ENCODE peak calls at places on chromosomes 6 and 20, in six cellular contexts. P, S, A, I, B and U are unnamed samples.

GRCh38 chr20:33919653-33920052 is 74.1 kb upstream of the RALY start:
- DNase-seq in I (no peak), A (no peak), S (no peak), B (no peak), P (no peak), U (no peak)

GRCh38 chr6:73264446-73264845 is 1.4 kb upstream of the KHDC1 start:
- DNase-seq in A (no peak), B (no peak), I (no peak), S (no peak), P (no peak), U (no peak)

GRCh38 chr6:169363590-169363989 is 109.9 kb upstream of the THBS2 start:
- DNase-seq in B (no peak), I (no peak), P (peak; percentile 91), S (no peak), A (no peak), U (no peak)

GRCh38 chr6:135871296-135871695 is 19.8 kb downstream of the PDE7B start:
- DNase-seq in S (no peak), I (no peak), P (no peak), B (no peak), A (no peak), U (no peak)

GRCh38 chr20:32201296-32201976 is 6.1 kb downstream of the PLAGL2 start:
- DNase-seq in B (no peak), S (no peak), A (no peak), I (no peak), P (no peak), U (peak; percentile 54)

GRCh38 chr6:37209461-37210205 is 39.7 kb downstream of the PIM1 start:
- DNase-seq in I (no peak), P (no peak), A (no peak), B (no peak), S (no peak), U (no peak)

GRCh38 chr6:77063494-77063893 is 399.8 kb downstream of the HTR1B start:
- DNase-seq in S (no peak), B (no peak), P (no peak), A (no peak), I (no peak), U (no peak)

GRCh38 chr6:54291146-54291545 is 17.1 kb upstream of the TINAG start:
- DNase-seq in P (no peak), B (no peak), S (no peak), A (no peak), I (no peak), U (no peak)

DNA sequence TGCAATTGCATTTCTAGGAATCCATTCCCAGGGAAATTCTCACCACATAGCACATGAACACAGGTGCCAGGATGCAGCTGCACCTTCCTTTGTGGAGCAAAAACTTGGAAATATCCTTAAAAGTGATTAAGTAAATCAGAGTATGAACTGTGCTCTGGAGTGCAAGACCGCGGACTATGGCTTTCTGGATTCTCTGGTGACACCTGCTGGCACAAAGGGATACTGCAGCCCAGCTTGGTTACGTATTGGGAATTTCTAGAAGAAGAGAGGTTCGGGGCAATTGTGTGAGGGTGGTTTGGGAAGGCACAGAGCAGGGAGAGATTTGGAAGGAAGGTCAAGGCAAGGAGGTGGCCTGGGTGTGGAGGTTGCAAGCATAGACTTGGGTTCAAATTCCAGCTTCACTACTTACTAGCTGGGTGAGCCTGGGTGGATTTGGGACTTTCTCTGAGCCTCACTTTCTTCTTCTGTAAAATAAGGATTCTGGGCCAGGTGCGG is 15.9 kb upstream of the PEDS1 start:
- DNase-seq in I (peak; percentile 88), A (peak; percentile 90), B (peak; percentile 89), S (no peak), P (peak; percentile 89), U (peak; percentile 86)
- TF ChIP-seq POLR2AphosphoS5 in I (no peak), A (no peak), B (no peak), S (no peak), P (no peak), U (no peak)

DNA sequence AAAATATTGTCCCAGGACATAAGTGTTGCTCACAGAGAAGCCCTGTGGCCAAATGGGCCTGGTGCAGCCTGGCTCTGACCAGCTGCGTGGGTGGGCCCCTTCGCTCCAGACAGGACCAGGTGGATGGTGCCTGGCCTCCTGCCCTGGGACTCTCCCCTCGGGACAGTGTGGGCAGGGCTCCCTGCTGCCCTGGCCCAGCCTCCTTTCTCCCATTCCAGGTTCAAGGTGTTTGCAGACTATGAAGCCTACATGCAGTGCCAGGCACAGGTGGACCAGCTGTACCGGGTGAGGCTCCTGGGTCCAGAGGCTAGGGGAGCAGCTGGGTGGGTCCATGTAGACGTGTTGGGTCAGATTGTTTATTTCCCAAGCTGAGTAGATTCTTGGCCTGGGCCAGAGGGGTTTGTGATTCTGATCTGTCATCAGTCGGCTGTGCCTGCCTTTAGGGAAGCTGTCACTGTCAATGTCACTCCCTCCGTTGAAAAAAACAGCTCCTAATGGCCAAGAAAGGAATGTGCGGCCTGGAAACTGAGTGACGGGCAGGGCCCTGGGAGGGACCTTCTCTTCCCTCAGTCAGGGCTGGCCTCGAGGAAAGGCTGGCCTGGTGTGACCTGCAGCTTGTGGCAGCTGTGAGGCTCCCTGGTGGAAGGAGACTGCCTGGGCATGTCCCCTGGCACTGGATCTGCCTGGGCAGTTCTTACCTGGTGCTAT is 47.7 kb downstream of the PYGB start:
- DNase-seq in I (no peak), P (no peak), A (peak; percentile 72), B (peak; percentile 54), S (no peak), U (no peak)
- H3K4me1 ChIP-seq in I (peaks cover 36% of the 10 kb centered on the region), P (peaks cover 26% of the 10 kb centered on the region), A (peaks cover 17% of the 10 kb centered on the region), B (peaks cover 24% of the 10 kb centered on the region), S (peaks cover 23% of the 10 kb centered on the region), U (peaks cover 8% of the 10 kb centered on the region)

DNA sequence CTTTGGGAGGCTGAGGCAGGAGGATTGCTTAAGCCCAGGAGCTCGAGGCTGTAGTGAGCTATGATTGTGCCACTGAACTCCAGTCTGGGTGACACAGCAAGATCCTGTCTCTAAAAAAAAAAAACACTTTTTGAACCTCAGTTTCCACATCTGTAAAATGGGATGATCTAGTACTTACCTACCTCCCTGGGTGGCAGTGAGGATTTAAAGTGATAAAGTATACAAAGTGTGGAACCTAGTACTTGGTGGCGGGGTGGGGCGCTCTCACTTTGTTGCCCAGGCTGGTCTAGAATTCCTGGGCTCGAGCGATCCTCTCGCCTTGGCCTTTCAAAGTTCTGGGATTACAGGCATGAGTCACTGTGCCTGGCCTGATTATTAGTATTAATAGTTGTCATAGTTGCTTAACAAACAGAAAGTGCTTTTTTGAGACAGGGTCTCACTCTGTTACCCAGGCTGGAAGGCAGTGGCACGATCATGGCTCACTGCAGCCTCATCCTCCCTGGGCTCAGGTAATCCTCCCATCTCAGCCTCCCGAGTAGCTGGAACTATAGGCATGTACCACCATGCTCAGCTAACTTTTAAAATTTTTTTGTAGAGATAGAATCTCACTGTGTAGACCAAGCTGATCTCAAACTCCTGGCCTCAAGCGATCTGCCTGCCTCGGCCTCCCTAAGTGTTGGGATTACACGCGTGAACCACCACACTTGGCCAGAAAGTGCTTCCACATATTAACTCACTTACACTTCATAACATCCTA is 7.0 kb upstream of the PLTP start:
- DNase-seq in A (no peak), P (no peak), I (no peak), S (no peak), B (no peak), U (no peak)
- TF ChIP-seq POLR2AphosphoS5 in A (no peak), P (no peak), I (no peak), S (no peak), B (no peak), U (no peak)

DNA sequence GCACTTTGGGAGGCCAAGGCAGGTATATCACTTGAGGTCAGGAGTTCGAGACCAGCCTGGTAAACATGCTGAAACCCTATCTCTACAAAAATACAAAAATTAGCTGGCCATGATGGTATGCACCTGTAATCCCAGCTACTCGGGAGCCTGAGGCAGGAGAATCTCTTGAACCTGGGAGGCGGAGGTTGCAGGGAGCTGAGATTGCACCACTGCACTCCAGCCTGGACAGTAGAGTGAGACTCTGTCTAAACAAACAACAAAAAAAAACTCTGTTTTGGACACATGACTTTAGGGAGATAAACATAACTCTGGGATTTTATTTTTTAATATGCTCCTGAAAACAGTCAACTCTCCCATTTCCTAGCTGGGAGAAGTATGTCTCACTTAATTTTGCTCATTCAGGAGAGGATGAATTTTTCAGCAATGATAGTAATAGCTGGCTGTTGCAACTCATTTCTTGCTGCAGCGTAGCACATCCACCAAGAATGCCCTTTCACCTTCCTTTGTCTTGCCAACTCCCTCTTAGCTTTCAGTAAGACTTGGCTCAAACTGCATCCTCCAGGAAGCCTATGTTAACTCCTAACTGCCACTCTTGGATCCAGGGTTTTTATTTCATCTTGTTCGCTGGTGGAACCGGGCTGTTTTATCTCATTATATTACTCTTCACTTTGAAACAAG is 24.3 kb downstream of the TOP1 start:
- DNase-seq in S (no peak), B (peak; percentile 24), P (no peak), I (no peak), A (no peak), U (no peak)
- H3K4me1 ChIP-seq in S (peaks cover 9% of the 10 kb centered on the region), B (peaks cover 62% of the 10 kb centered on the region), P (peaks cover 63% of the 10 kb centered on the region), I (peaks cover 86% of the 10 kb centered on the region), A (peaks cover 51% of the 10 kb centered on the region), U (peaks cover 97% of the 10 kb centered on the region)

DNA sequence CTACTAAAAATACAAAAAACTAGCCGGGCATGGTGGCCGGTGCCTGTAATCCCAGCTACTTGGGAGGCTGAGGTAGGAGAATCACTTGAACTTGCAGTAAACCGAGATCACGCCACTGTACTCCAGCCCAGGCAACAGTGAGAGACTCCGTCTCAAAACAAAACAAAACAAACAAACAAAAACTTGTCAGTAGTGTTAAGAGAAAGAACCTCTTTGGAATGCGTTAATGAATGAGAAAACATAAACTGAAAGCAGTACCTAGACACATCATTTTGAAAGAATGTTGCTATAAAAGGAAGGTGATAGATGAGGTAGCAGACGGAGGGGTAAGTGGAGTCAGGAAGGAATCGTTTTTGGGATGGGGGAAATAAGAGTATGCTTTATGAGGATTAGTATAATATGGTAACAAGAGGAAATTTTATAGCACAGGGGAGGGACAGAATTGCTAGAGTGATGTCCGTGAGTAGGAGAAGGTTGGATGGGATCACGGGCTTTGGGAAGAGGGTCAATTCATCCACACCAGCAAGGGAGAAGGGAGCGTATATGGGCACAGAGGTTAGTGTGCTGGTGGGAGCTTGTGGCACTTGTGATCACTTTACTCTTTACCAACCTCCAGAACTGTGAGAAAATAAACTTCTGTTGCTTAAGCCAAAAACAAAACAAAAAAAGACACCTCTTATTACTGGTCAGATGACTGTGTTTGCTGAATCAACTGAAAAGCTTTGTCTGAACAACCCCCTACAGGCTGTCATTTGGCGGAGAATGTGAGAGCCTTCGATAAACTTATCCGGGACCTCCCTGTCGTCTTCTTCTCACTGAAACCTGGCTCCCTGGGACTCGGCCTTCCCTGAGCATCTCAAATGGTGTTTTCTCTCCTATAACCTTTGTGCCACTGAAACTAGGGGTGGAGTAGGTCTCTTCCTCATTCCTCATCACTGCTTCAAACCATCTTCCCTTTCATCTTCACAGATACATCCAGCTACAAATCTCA is 48.9 kb upstream of the TFAP2A start:
- DNase-seq in A (no peak), P (no peak), B (no peak), I (no peak), S (no peak), U (no peak)
- TF ChIP-seq POLR2AphosphoS5 in A (no peak), P (no peak), B (no peak), I (no peak), S (no peak), U (no peak)

DNA sequence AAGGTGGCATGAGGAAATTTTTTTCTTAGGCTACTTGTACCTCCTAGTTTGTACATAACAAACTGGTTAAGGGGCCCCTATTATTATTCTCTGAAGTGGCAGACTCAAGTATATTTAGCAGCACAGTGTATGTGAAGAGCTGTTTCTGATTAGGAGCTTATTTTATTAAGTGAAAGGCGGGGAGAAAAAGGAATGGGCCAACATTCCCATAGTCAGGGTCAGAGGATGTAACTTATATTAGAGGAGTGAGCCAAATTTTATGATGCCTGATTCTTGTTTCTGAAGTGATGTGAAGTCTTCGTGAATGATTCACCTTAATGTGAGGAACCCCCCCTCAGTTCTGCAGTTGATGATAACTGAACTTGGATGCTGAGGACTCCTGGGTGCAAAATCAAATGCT is 2.8 kb downstream of the HECA start:
- DNase-seq in B (no peak), A (no peak), I (no peak), P (no peak), S (no peak), U (no peak)
- H3K4me1 ChIP-seq in B (no peaks in the 10 kb centered on the region), A (no peaks in the 10 kb centered on the region), I (peaks cover 28% of the 10 kb centered on the region), P (peaks cover 49% of the 10 kb centered on the region), S (peaks cover 3% of the 10 kb centered on the region), U (peaks cover 29% of the 10 kb centered on the region)